ENCODE peak calls at places on chromosomes 16 and 17, in four cellular contexts. Q, A, U and Y are unnamed samples.

GRCh38 chr16:52471650-52472370 is 75.1 kb downstream of the TOX3 start:
- DNase-seq in U (no peak), A (peak), Q (no peak), Y (no peak)

GRCh38 chr16:69596801-69597200 is 31.0 kb downstream of the NFAT5 start:
- DNase-seq in U (no peak), A (no peak), Q (no peak), Y (no peak)

GRCh38 chr17:15343749-15344148 is 2.4 kb upstream of the TEKT3 start:
- DNase-seq in A (peak), U (no peak), Q (no peak), Y (no peak)

GRCh38 chr16:84040823-84041391 is 1.7 kb downstream of the SLC38A8 start:
- DNase-seq in U (no peak), A (no peak), Q (no peak), Y (no peak)

GRCh38 chr17:148757-149156 is 11.4 kb downstream of the SCGB1C2 start:
- DNase-seq in Q (no peak), A (peak), U (no peak), Y (no peak)

GRCh38 chr17:14351493-14351892 is 50.6 kb downstream of the HS3ST3B1 start:
- DNase-seq in U (no peak), Q (no peak), A (no peak), Y (no peak)

GRCh38 chr16:83975646-83976260 is 7.7 kb downstream of the NECAB2 start:
- DNase-seq in U (no peak), A (no peak), Q (no peak), Y (no peak)

GRCh38 chr16:77877712-77878111 is 89.3 kb downstream of the VAT1L start:
- DNase-seq in Q (no peak), A (no peak), U (no peak), Y (no peak)

GRCh38 chr16:49856741-49857330 is 924 bp upstream of the ZNF423 start:
- DNase-seq in A (peak), Q (peak), U (no peak), Y (peak)
- TF ChIP-seq CTCF in A (no peak), Q (no peak), U (no peak), Y (no peak)

GRCh38 chr16:5060073-5060641 is 5.6 kb downstream of the C16orf89 start:
- DNase-seq in Q (no peak), U (no peak), A (no peak), Y (no peak)

GRCh38 chr16:5054876-5055865 is 10.6 kb downstream of the C16orf89 start:
- DNase-seq in U (no peak), Q (no peak), A (no peak), Y (no peak)

GRCh38 chr16:5056347-5056746 is 9.4 kb downstream of the C16orf89 start:
- DNase-seq in U (no peak), Q (no peak), A (no peak), Y (peak)

GRCh38 chr16:5059386-5060072 is 6.2 kb downstream of the C16orf89 start:
- DNase-seq in A (no peak), Q (no peak), U (no peak), Y (no peak)

GRCh38 chr16:5058476-5058875 is 7.3 kb downstream of the C16orf89 start:
- DNase-seq in A (no peak), U (no peak), Q (no peak), Y (no peak)
- TF ChIP-seq CTCF in A (no peak), U (no peak), Q (no peak), Y (no peak)

GRCh38 chr17:58520843-58521430 is 6.5 kb upstream of the MTMR4 start:
- DNase-seq in A (no peak), Q (no peak), U (no peak), Y (no peak)
- TF ChIP-seq CTCF in A (peak), Q (no peak), U (peak), Y (no peak)

GRCh38 chr16:10335681-10336080 is 50.2 kb upstream of the ATF7IP2 start:
- DNase-seq in U (no peak), A (no peak), Q (no peak), Y (no peak)
- TF ChIP-seq CTCF in U (no peak), A (no peak), Q (no peak), Y (no peak)

DNA sequence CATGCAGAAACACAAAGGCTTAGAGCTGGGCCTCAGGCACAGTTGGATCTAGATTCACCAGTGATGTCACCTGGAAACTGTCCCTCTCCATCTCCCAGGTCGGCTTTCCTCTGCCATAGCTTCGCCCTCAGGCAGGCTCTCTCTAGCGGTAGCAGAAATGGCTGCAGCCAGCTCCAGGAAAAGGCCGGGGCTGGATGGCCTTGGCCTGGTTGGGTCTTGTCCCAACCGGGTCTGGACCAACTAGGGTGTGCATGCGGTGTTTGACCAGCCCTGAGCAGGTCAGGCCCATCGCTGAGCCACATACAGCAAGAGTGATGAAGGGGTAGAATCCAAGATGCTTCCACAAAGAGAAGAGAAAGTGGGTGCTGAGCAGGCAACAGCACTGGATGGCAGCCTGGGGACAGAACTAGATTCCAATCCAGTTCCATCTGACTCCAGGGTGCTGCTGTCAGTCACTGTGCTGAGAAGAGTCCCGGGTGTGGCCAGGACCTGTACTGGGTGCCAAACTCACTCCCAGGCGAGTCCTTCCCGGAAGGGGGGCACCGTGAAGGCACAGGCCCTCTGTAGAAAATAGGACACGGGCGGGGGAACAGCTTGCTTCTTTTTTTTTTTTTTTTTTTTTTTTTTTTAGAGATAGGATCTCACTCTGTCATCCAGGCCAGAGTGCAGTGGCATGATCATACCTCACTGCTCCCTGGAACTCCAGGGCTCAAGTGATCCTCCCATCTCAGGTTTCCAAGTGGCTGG is 51.8 kb downstream of the SOCS3 start:
- DNase-seq in Q (no peak), U (no peak), A (no peak), Y (no peak)
- TF ChIP-seq CTCF in Q (no peak), U (no peak), A (no peak), Y (no peak)

GRCh38 chr16:1916654-1916990 is 1.6 kb downstream of the HS3ST6 start:
- DNase-seq in Q (no peak), U (no peak), A (no peak), Y (no peak)

GRCh38 chr16:1914084-1914608 is 4.1 kb downstream of the HS3ST6 start:
- DNase-seq in Q (no peak), U (no peak), A (peak), Y (peak)

GRCh38 chr16:1913327-1914083 is 4.7 kb downstream of the HS3ST6 start:
- DNase-seq in Q (no peak), A (peak), U (no peak), Y (peak)

GRCh38 chr16:1915732-1916653 is 2.2 kb downstream of the HS3ST6 start:
- DNase-seq in U (no peak), A (no peak), Q (no peak), Y (no peak)

GRCh38 chr16:1914759-1915387 is 3.3 kb downstream of the HS3ST6 start:
- DNase-seq in Q (no peak), U (no peak), A (no peak), Y (no peak)
- TF ChIP-seq CTCF in Q (no peak), U (no peak), A (no peak), Y (no peak)